ENCODE peak calls at places on chromosomes 11 and 22, in four cellular contexts. H is Peyer's patch, C is heart left ventricle, K is GM23338. W is an unnamed sample. For H3K36me3, the result is how much of the 10 kb centered on the place peaks cover.

GRCh38 chr22:32706149-32706548 is 95.4 kb upstream of the TIMP3 start:
- DNase-seq in H (no peak), C (no peak), K (peak), W (no peak)

GRCh38 chr11:72589802-72590761 is 84.1 kb downstream of the PDE2A start:
- DNase-seq in H (peak), C (peak), K (peak), W (peak)

GRCh38 chr11:13102865-13103539 is 93.9 kb downstream of the RASSF10 start:
- DNase-seq in H (no peak), C (no peak), K (no peak), W (no peak)

GRCh38 chr11:123351375-123351774 is 78.7 kb upstream of the GRAMD1B start:
- DNase-seq in H (no peak), C (peak), K (peak), W (no peak)

GRCh38 chr11:17267576-17267975 is 9.0 kb upstream of the NUCB2 start:
- DNase-seq in H (no peak), C (no peak), K (peak), W (no peak)

GRCh38 chr22:27377901-27378300 is 423.7 kb downstream of the MN1 start:
- DNase-seq in H (no peak), C (no peak), K (no peak), W (no peak)

GRCh38 chr11:123505546-123506299 is 75.7 kb downstream of the GRAMD1B start:
- DNase-seq in H (no peak), C (no peak), K (peak), W (no peak)

GRCh38 chr11:68665471-68665870 is 18.9 kb upstream of the GAL start:
- DNase-seq in H (no peak), C (no peak), K (no peak), W (no peak)

GRCh38 chr22:30249049-30250038 is 2.8 kb upstream of the LIF start:
- DNase-seq in H (no peak), C (peak), K (no peak), W (no peak)

GRCh38 chr11:118241191-118242098 is 10.7 kb downstream of the MPZL3 start:
- DNase-seq in H (peak), C (peak), K (no peak), W (peak)

GRCh38 chr22:43643362-43643761 is 168.7 kb downstream of the EFCAB6 start:
- DNase-seq in H (no peak), C (no peak), K (no peak), W (no peak)

GRCh38 chr11:62427630-62428233 is 8.9 kb downstream of the SCGB1A1 start:
- DNase-seq in H (no peak), C (no peak), K (no peak), W (no peak)

GRCh38 chr11:69215784-69216415 is 60.2 kb downstream of the SMIM38 start:
- DNase-seq in H (peak), C (no peak), K (no peak), W (no peak)

GRCh38 chr11:12318791-12319733 is 58.3 kb upstream of the PARVA start:
- DNase-seq in H (no peak), C (no peak), K (peak), W (no peak)

GRCh38 chr11:14980854-14981253 is 8.7 kb upstream of the CALCA start:
- DNase-seq in H (no peak), C (no peak), K (no peak), W (no peak)

GRCh38 chr11:3855808-3856491 is 486 bp downstream of the STIM1 start:
- DNase-seq in H (peak), C (peak), K (peak), W (peak)

GRCh38 chr22:25406510-25407210 is 157.8 kb upstream of the GRK3 start:
- DNase-seq in H (no peak), C (peak), K (no peak), W (no peak)

GRCh38 chr22:26592368-26593015 is 2.6 kb upstream of the TPST2 start:
- DNase-seq in H (peak), C (no peak), K (no peak), W (peak)

GRCh38 chr22:25354456-25354855 is 135.0 kb downstream of the CRYBB2 start:
- DNase-seq in H (peak), C (no peak), K (no peak), W (no peak)

GRCh38 chr11:34630544-34630943 is 9.7 kb downstream of the EHF start:
- DNase-seq in H (no peak), C (no peak), K (no peak), W (no peak)

GRCh38 chr22:45318558-45319318 is 9.0 kb downstream of the FAM118A start:
- DNase-seq in H (peak), C (no peak), K (peak), W (peak)

GRCh38 chr22:49704345-49705215 is 123.1 kb downstream of the BRD1 start:
- DNase-seq in H (no peak), C (no peak), K (no peak), W (no peak)

GRCh38 chr11:63866211-63866610 is 27.3 kb downstream of the MARK2 start:
- DNase-seq in H (peak), C (peak), K (no peak), W (peak)
- H3K4me3 ChIP-seq in H (no peak), C (no peak), K (no peak), W (no peak)

GRCh38 chr22:19354201-19354600 is 62.7 kb upstream of the CLTCL1 start:
- DNase-seq in H (peak), C (no peak), K (no peak), W (no peak)
- H3K36me3 ChIP-seq in H (under half), C (half or more), K (under half), W (under half)

GRCh38 chr11:124551987-124552386 is 8.5 kb upstream of the OR8B12 start:
- DNase-seq in H (no peak), C (no peak), K (no peak), W (no peak)

GRCh38 chr11:124556828-124557227 is 13.0 kb upstream of the OR8A1 start:
- DNase-seq in H (no peak), C (no peak), K (no peak), W (no peak)

GRCh38 chr11:124551189-124551588 is 7.7 kb upstream of the OR8B12 start:
- DNase-seq in H (no peak), C (no peak), K (peak), W (no peak)
- TF ChIP-seq CTCF in H (no peak), C (no peak), K (peak), W (no peak)

GRCh38 chr22:37415210-37415609 is 12.1 kb downstream of the ELFN2 start:
- DNase-seq in H (no peak), C (no peak), K (no peak), W (no peak)

GRCh38 chr22:37417264-37417663 is 10.0 kb downstream of the ELFN2 start:
- DNase-seq in H (no peak), C (no peak), K (no peak), W (no peak)

GRCh38 chr22:37417737-37418348 is 9.4 kb downstream of the ELFN2 start:
- DNase-seq in H (no peak), C (no peak), K (no peak), W (no peak)

GRCh38 chr22:37416806-37417205 is 10.5 kb downstream of the ELFN2 start:
- DNase-seq in H (no peak), C (no peak), K (no peak), W (peak)

GRCh38 chr22:37416389-37416788 is 10.9 kb downstream of the ELFN2 start:
- DNase-seq in H (no peak), C (no peak), K (no peak), W (no peak)
- H3K4me3 ChIP-seq in H (no peak), C (no peak), K (no peak), W (no peak)

W was measured in CD8-positive, alpha-beta T cell.